ENCODE peak calls at places on chromosomes 6 and 20, in seven cellular contexts. R, A, Y, F, Q, K and L are unnamed samples.

GRCh38 chr20:10927011-10927583 is 253.3 kb upstream of the JAG1 start:
- DNase-seq in A (no peak), Q (no peak), Y (no peak), R (no peak), F (no peak), K (no peak), L (no peak)

GRCh38 chr6:109424946-109425345 is 15.5 kb downstream of the PPIL6 start:
- DNase-seq in Q (no peak), Y (no peak), K (peak), R (no peak), F (no peak), A (no peak), L (no peak)

GRCh38 chr6:85464260-85464644 is 14.4 kb downstream of the NT5E start:
- DNase-seq in A (peak), Y (no peak), K (peak), Q (no peak), F (no peak), R (peak), L (peak)

GRCh38 chr20:57244627-57245214 is 21.7 kb downstream of the BMP7 start:
- DNase-seq in K (no peak), Y (no peak), F (no peak), A (peak), R (no peak), Q (peak), L (no peak)

GRCh38 chr6:41712651-41713103 is 22.7 kb downstream of the TFEB start:
- DNase-seq in Y (no peak), R (peak), Q (no peak), F (no peak), A (peak), K (peak), L (peak)

GRCh38 chr20:21706345-21707195 is 1.1 kb downstream of the PAX1 start:
- DNase-seq in A (no peak), Y (no peak), Q (peak), F (no peak), K (no peak), R (no peak), L (no peak)

GRCh38 chr6:73525546-73526330 is 4.9 kb upstream of the EEF1A1 start:
- DNase-seq in A (no peak), Y (no peak), Q (no peak), R (no peak), F (no peak), K (peak), L (no peak)

GRCh38 chr6:18016698-18017097 is 29.3 kb upstream of the KIF13A start:
- DNase-seq in A (no peak), K (no peak), R (no peak), Q (no peak), F (no peak), Y (no peak), L (no peak)

GRCh38 chr6:157388924-157389323 is 7.9 kb downstream of the ZDHHC14 start:
- DNase-seq in Y (no peak), F (no peak), R (no peak), A (no peak), Q (no peak), K (no peak), L (no peak)